ENCODE peak calls at places on chromosomes 5 and 9, in seven cellular contexts. F is stomach; E is activated naive CD4-positive, alpha-beta T cell; M is stimulated activated naive CD4-positive, alpha-beta T cell; G is ovary; U is fibroblast of mammary gland; Z is activated T-cell treated with anti-CD3 and anti-CD28 coated beads, Interleukin-2, amount 50 U/mL, for 72 hours. K is an unnamed sample.

GRCh38 chr9:101791938-101792337 is 53.5 kb upstream of the GRIN3A start:
- DNase-seq in Z (peak), U (peak), G (no peak), E (no peak), F (no peak), M (no peak), K (no peak)

GRCh38 chr9:114592356-114592755 is 4.8 kb downstream of the ATP6V1G1 start:
- DNase-seq in M (peak), U (peak), Z (peak), G (no peak), F (no peak), E (no peak), K (peak)

GRCh38 chr9:33939924-33940874 is 108.5 kb downstream of the UBAP2 start:
- DNase-seq in M (no peak), Z (no peak), G (no peak), U (no peak), E (no peak), F (no peak), K (no peak)

GRCh38 chr9:116264361-116264760 is 110.8 kb downstream of the PAPPA start:
- DNase-seq in M (no peak), Z (no peak), F (no peak), E (no peak), G (no peak), U (no peak), K (no peak)

GRCh38 chr9:121741198-121741918 is 89.9 kb downstream of the DAB2IP start:
- DNase-seq in M (no peak), G (no peak), F (peak), E (no peak), Z (no peak), U (no peak), K (no peak)

GRCh38 chr5:3317051-3317795 is 278.4 kb upstream of the IRX1 start:
- DNase-seq in Z (no peak), F (no peak), G (no peak), E (no peak), M (no peak), U (no peak), K (no peak)

GRCh38 chr5:109324941-109325340 is 84.8 kb downstream of the PJA2 start:
- DNase-seq in E (no peak), M (no peak), G (no peak), F (no peak), Z (no peak), U (no peak), K (no peak)

GRCh38 chr9:14532716-14533115 is 160.5 kb downstream of the ZDHHC21 start:
- DNase-seq in U (peak), Z (no peak), G (no peak), F (no peak), M (no peak), E (no peak), K (no peak)

GRCh38 chr5:1010641-1011046 is 2.0 kb downstream of the NKD2 start:
- DNase-seq in U (no peak), M (no peak), G (peak), F (no peak), E (no peak), Z (no peak), K (peak)

GRCh38 chr9:108889649-108890067 is 27.6 kb downstream of the ACTL7A start:
- DNase-seq in E (no peak), U (peak), M (no peak), G (no peak), Z (no peak), F (no peak), K (no peak)

GRCh38 chr5:173512637-173513435 is 103.6 kb downstream of the BOD1 start:
- DNase-seq in M (no peak), Z (no peak), U (no peak), G (no peak), E (no peak), F (no peak), K (no peak)

GRCh38 chr5:123450641-123451421 is 27.6 kb upstream of the CEP120 start:
- DNase-seq in E (no peak), G (no peak), F (no peak), M (no peak), Z (no peak), U (no peak), K (no peak)

GRCh38 chr9:137313956-137314560 is 12.0 kb upstream of the NRARP start:
- DNase-seq in M (no peak), Z (no peak), G (no peak), E (no peak), F (peak), U (no peak), K (no peak)

GRCh38 chr9:77085416-77085815 is 66.0 kb downstream of the FOXB2 start:
- DNase-seq in U (no peak), G (no peak), E (no peak), Z (no peak), M (no peak), F (no peak), K (no peak)

GRCh38 chr5:149581192-149581861 is at the start of gene ARHGEF37:
- DNase-seq in G (peak), U (peak), F (peak), M (peak), Z (peak), E (no peak), K (peak)

GRCh38 chr9:28946648-28947047 is 1373.4 kb upstream of the C9orf72 start:
- DNase-seq in F (no peak), Z (no peak), G (no peak), M (no peak), U (no peak), E (no peak), K (no peak)

K was measured in ureter.